ENCODE peak calls at places on chromosomes 13 and 19, in nine cellular contexts. C is cardiac muscle cell; Q is right cardiac atrium; M is left ventricle myocardium inferior; K is testis; O is heart right ventricle; F is CD8-positive, alpha-beta T cell; T is aorta; J is Karpas-422. I is an unnamed sample.
A peak's percentile ranks its signal among the peaks of the same experiment; 100 is the strongest.

GRCh38 chr13:23845309-23845708 is 43.9 kb downstream of the MIPEP start:
- DNase-seq in C (no peak), Q (no peak), M (no peak), K (no peak), O (no peak), F (no peak), T (no peak), J (no peak), I (no peak)

GRCh38 chr13:20391597-20392452 is 133.8 kb downstream of the CRYL1 start:
- DNase-seq in C (no peak), Q (no peak), M (no peak), K (no peak), O (no peak), F (no peak), T (no peak), J (no peak), I (no peak)

GRCh38 chr19:36577271-36577996 is 4.3 kb upstream of the ZNF529 start:
- DNase-seq in C (no peak), Q (no peak), M (no peak), K (no peak), O (no peak), F (no peak), T (no peak), J (no peak), I (no peak)

GRCh38 chr19:8206147-8207087 is 2.8 kb upstream of the CERS4 start:
- DNase-seq in C (no peak), Q (no peak), M (no peak), K (no peak), O (no peak), F (no peak), T (no peak), J (no peak), I (no peak)

GRCh38 chr13:99605417-99606321 is 104.4 kb downstream of the TM9SF2 start:
- DNase-seq in C (peak; percentile 52), Q (peak; percentile 72), M (peak; percentile 38), K (peak; percentile 61), O (peak; percentile 44), F (peak; percentile 52), T (peak; percentile 62), J (peak; percentile 68), I (no peak)

GRCh38 chr13:76020421-76020955 is 384.4 kb downstream of the LMO7 start:
- DNase-seq in C (no peak), Q (no peak), M (no peak), K (no peak), O (no peak), F (no peak), T (no peak), J (no peak), I (no peak)

GRCh38 chr13:112734696-112735547 is 45.1 kb downstream of the ATP11A start:
- DNase-seq in C (no peak), Q (no peak), M (no peak), K (no peak), O (no peak), F (no peak), T (no peak), J (no peak), I (no peak)

GRCh38 chr19:29941828-29942403 is at the start of gene URI1:
- DNase-seq in C (peak; percentile 93), Q (peak; percentile 96), M (peak; percentile 92), K (peak; percentile 94), O (peak; percentile 91), F (peak; percentile 96), T (peak; percentile 93), J (peak; percentile 94), I (peak; percentile 75)

GRCh38 chr19:52778811-52779210 is 7.8 kb downstream of the ZNF600 start:
- DNase-seq in C (no peak), Q (no peak), M (no peak), K (no peak), O (no peak), F (peak; percentile 16), T (no peak), J (no peak), I (no peak)

DNA sequence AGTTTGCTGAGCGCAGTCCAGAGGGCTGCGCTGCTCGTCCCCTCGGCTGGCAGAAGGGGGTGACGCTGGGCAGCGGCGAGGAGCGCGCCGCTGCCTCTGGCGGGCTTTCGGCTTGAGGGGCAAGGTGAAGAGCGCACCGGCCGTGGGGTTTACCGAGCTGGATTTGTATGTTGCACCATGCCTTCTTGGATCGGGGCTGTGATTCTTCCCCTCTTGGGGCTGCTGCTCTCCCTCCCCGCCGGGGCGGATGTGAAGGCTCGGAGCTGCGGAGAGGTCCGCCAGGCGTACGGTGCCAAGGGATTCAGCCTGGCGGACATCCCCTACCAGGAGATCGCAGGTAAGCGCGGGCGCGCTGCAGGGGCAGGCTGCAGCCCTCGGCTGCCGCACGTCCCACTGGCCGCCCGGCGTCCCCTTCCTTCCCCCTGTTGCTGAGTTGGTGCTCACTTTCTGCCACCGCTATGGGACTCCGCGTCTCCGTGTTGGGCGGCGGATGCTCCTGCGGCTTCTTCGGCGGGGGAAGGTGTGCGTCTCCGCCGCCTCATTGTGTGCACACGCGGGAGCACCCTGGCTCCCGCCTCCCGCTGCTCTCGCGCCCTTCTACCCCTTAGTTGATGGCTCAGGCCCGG is 786 bp downstream of the GPC6 start:
- DNase-seq in C (peak; percentile 70), Q (peak; percentile 63), M (no peak), K (peak; percentile 33), O (no peak), F (no peak), T (peak; percentile 50), J (no peak), I (no peak)
- H3K4me3 ChIP-seq in C (peak overlapping the region; percentile 84), Q (peak overlapping the region; percentile 46), M (peak overlapping the region; percentile 68), K (peak overlapping the region; percentile 51), O (peak overlapping the region; percentile 57), F (no peak overlapping the region), T (peak overlapping the region; percentile 39), J (no peak overlapping the region), I (peak overlapping the region; percentile 80)

GRCh38 chr19:51124216-51124615 is 490 bp upstream of the SIGLEC9 start:
- DNase-seq in C (no peak), Q (peak; percentile 37), M (no peak), K (no peak), O (no peak), F (no peak), T (peak; percentile 19), J (no peak), I (no peak)
- H3K27me3 ChIP-seq in C (no peaks in the 10 kb centered on the region), Q (no peaks in the 10 kb centered on the region), M (peaks cover 59% of the 10 kb centered on the region), K (no peaks in the 10 kb centered on the region), O (peaks cover 28% of the 10 kb centered on the region), F (no peaks in the 10 kb centered on the region), T (no peaks in the 10 kb centered on the region), J (no peaks in the 10 kb centered on the region), I (no peaks in the 10 kb centered on the region)

GRCh38 chr13:42083138-42083770 is 34.8 kb downstream of the DGKH start:
- DNase-seq in C (no peak), Q (no peak), M (no peak), K (peak; percentile 30), O (no peak), F (no peak), T (no peak), J (no peak), I (no peak)
- H3K4me3 ChIP-seq in C (no peak overlapping the region), Q (no peak overlapping the region), M (no peak overlapping the region), K (peak overlapping the region; percentile 31), O (no peak overlapping the region), F (no peak overlapping the region), T (no peak overlapping the region), J (no peak overlapping the region), I (no peak overlapping the region)

DNA sequence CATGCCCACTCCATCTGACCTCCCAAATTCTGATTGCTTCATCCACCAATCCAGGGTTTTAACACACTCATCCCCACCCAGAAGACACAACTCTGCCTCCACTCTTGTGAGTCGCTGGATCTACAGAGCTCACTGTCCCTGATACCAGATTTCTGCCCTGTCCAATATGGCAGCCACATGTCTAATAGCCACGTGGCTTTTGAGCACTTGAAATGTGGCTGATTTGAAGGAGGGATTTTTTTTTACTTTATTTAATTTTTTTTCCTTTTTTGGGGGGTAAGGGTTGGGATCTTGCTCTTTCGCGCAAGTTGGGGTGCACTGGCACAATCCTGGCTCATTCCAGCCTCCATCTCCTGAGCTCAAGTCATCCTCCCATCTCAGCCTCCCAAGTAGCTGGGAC is 24.8 kb upstream of the OLFM2 start:
- DNase-seq in C (no peak), Q (no peak), M (no peak), K (no peak), O (no peak), F (no peak), T (no peak), J (no peak), I (no peak)
- H3K27me3 ChIP-seq in C (peaks cover 8% of the 10 kb centered on the region), Q (no peaks in the 10 kb centered on the region), M (peaks cover 86% of the 10 kb centered on the region), K (no peaks in the 10 kb centered on the region), O (peaks cover 47% of the 10 kb centered on the region), F (no peaks in the 10 kb centered on the region), T (no peaks in the 10 kb centered on the region), J (no peaks in the 10 kb centered on the region), I (peaks cover 4% of the 10 kb centered on the region)